ENCODE peak calls at places on chromosomes 4 and X, in four cellular contexts. X is left lung, P is mammary epithelial cell, O is GM12878. S is an unnamed sample. For H3K36me3, the result is how much of the 10 kb centered on the place peaks cover.

GRCh38 chrX:46325312-46325877 is 219.8 kb downstream of the ZNF674 start:
- DNase-seq in X (peak), P (peak), O (no peak), S (peak)

GRCh38 chrX:70332600-70332999 is 42.7 kb downstream of the KIF4A start:
- DNase-seq in O (no peak), X (no peak), P (no peak), S (no peak)

GRCh38 chrX:73214366-73215094 is at the start of gene NAP1L2:
- DNase-seq in O (no peak), P (peak), X (no peak), S (no peak)

GRCh38 chr4:186581421-186581820 is 26.1 kb upstream of the MTNR1A start:
- DNase-seq in O (no peak), P (no peak), X (no peak), S (no peak)

GRCh38 chrX:120251471-120252011 is 929 bp downstream of the ZBTB33 start:
- DNase-seq in O (no peak), X (peak), P (peak), S (no peak)

GRCh38 chr4:155392486-155393184 is 15.9 kb upstream of the MAP9 start:
- DNase-seq in X (no peak), O (no peak), P (peak), S (no peak)

GRCh38 chrX:36583674-36584073 is 424.5 kb upstream of the FAM47C start:
- DNase-seq in X (no peak), O (no peak), P (no peak), S (no peak)

GRCh38 chr4:65175585-65175984 is 494.7 kb downstream of the EPHA5 start:
- DNase-seq in P (no peak), X (no peak), O (no peak), S (no peak)

GRCh38 chr4:184274288-184274951 is 56.7 kb upstream of the ENPP6 start:
- DNase-seq in P (no peak), X (no peak), O (no peak), S (no peak)

GRCh38 chr4:90007494-90008167 is 113.0 kb downstream of the MMRN1 start:
- DNase-seq in X (no peak), P (no peak), O (no peak), S (no peak)

GRCh38 chr4:14168919-14169318 is 541.4 kb upstream of the BOD1L1 start:
- DNase-seq in X (no peak), O (peak), P (peak), S (peak)

GRCh38 chr4:113300384-113301011 is 251.0 kb downstream of the ANK2 start:
- DNase-seq in O (no peak), X (no peak), P (peak), S (peak)

GRCh38 chr4:48038666-48039065 is 22.1 kb downstream of the NIPAL1 start:
- DNase-seq in O (no peak), P (no peak), X (no peak), S (no peak)

GRCh38 chrX:107752714-107753113 is 22.9 kb downstream of the TSC22D3 start:
- DNase-seq in O (no peak), P (no peak), X (no peak), S (no peak)

GRCh38 chrX:107758231-107758766 is 17.3 kb downstream of the TSC22D3 start:
- DNase-seq in X (no peak), O (no peak), P (no peak), S (no peak)

GRCh38 chrX:107753186-107753585 is 22.4 kb downstream of the TSC22D3 start:
- DNase-seq in O (no peak), P (no peak), X (no peak), S (no peak)

GRCh38 chrX:107752037-107752436 is 23.6 kb downstream of the TSC22D3 start:
- DNase-seq in P (no peak), O (no peak), X (no peak), S (no peak)

DNA sequence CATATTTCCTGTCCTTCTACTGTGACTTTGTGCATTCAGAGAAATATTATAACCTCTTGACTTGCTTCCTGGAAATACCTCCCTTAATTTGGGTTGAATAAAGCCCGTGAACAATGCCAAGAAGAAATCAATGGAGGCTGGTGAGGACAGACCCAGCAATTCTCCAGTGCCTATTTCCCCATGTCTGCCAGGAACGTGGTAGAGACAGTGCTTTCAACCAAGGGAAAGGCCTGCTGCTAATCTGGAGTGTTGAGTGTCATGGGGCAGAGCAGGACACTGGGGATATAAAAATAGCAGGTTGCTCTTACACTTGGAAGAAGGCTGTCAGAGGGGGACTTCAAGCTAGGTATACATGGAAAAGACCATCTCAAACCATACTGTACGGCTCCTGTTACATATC is 19.9 kb downstream of the TSC22D3 start:
- DNase-seq in X (no peak), P (no peak), O (no peak), S (no peak)
- H3K36me3 ChIP-seq in X (under half), P (under half), O (under half), S (under half)

GRCh38 chr4:80486603-80487002 is 151.1 kb downstream of the CFAP299 start:
- DNase-seq in X (no peak), O (no peak), P (no peak), S (no peak)
- H3K4me3 ChIP-seq in X (no peak), O (no peak), P (no peak), S (no peak)

GRCh38 chrX:1784773-1785172 is 169.9 kb downstream of the ASMT start:
- DNase-seq in O (no peak), P (no peak), X (no peak), S (no peak)
- TF ChIP-seq CTCF in O (peak), P (no peak), X (no peak), S (no peak)

GRCh38 chrX:118654331-118654730 is 73.1 kb upstream of the IL13RA1 start:
- DNase-seq in O (no peak), P (no peak), X (no peak), S (no peak)
- H3K36me3 ChIP-seq in O (under half), P (under half), X (under half), S (under half)

GRCh38 chrX:150568320-150569154 is at the start of gene MTM1:
- DNase-seq in O (peak), P (peak), X (peak), S (peak)

GRCh38 chrX:150569155-150569477 is 695 bp downstream of the MTM1 start:
- DNase-seq in P (peak), X (no peak), O (no peak), S (no peak)

GRCh38 chrX:150567645-150568319 is 639 bp upstream of the MTM1 start:
- DNase-seq in X (no peak), O (no peak), P (no peak), S (no peak)

GRCh38 chrX:150572206-150572605 is 3.8 kb downstream of the MTM1 start:
- DNase-seq in O (no peak), P (peak), X (no peak), S (no peak)

GRCh38 chrX:150570512-150570911 is 2.1 kb downstream of the MTM1 start:
- DNase-seq in O (no peak), P (peak), X (no peak), S (no peak)
- H3K4me3 ChIP-seq in O (peak), P (no peak), X (no peak), S (no peak)

GRCh38 chrX:115696039-115696438 is 135.1 kb downstream of the PLS3 start:
- DNase-seq in X (no peak), O (no peak), P (no peak), S (no peak)
- TF ChIP-seq CTCF in X (no peak), O (no peak), P (no peak), S (no peak)

DNA sequence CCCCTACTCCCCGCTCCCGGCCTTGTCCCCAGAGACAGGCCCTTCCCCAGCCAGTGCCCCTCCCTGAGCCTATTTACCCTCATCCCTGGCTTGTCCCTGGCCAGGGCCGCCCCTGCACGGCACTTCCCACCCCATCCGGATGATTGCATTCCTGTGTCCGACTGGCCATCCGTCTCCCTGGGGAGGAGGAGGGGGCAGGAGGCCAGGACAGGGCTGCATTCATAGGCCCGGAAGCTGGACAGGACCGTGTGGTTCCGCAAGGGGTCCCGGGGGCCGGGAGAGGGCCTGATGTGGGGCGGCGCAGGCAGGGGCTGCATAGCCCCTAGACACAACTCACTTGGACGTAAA is 22.8 kb downstream of the CTBP1 start:
- DNase-seq in X (no peak), P (no peak), O (no peak), S (no peak)
- H3K36me3 ChIP-seq in X (half or more), P (under half), O (half or more), S (under half)

GRCh38 chrX:65034292-65034640 is 58.0 kb upstream of the ZC4H2 start:
- DNase-seq in P (no peak), X (no peak), O (no peak), S (no peak)
- H3K4me3 ChIP-seq in P (no peak), X (peak), O (no peak), S (peak)

S was measured in kidney epithelial cell.